ENCODE peak calls at places on chromosome 6, in five cellular contexts. Y, O, T, R and C are unnamed samples.

GRCh38 chr6:11460001-11460668 is 77.4 kb upstream of the TMEM170B start:
- DNase-seq in Y (no peak), O (no peak), T (no peak), R (peak; percentile 46), C (no peak)

GRCh38 chr6:17836298-17836697 is 129.6 kb upstream of the NUP153 start:
- DNase-seq in Y (no peak), O (no peak), T (no peak), R (peak; percentile 33), C (no peak)

GRCh38 chr6:26065952-26066380 is 21.3 kb upstream of the HFE start:
- DNase-seq in Y (peak; percentile 92), O (peak; percentile 79), T (no peak), R (peak; percentile 72), C (peak; percentile 85)

GRCh38 chr6:170049641-170050491 is 241.0 kb downstream of the DLL1 start:
- DNase-seq in Y (no peak), O (no peak), T (no peak), R (peak; percentile 8), C (peak; percentile 39)

GRCh38 chr6:11236351-11236750 is 3.9 kb upstream of the NEDD9 start:
- DNase-seq in Y (peak; percentile 51), O (no peak), T (no peak), R (no peak), C (no peak)

GRCh38 chr6:42224222-42225042 is 6.8 kb upstream of the MRPS10 start:
- DNase-seq in Y (peak; percentile 83), O (peak; percentile 79), T (no peak), R (peak; percentile 94), C (no peak)

GRCh38 chr6:90401933-90402830 is 105.5 kb upstream of the BACH2 start:
- DNase-seq in Y (no peak), O (no peak), T (no peak), R (no peak), C (no peak)

GRCh38 chr6:24910331-24910849 is 25.4 kb downstream of the RIPOR2 start:
- DNase-seq in Y (no peak), O (no peak), T (no peak), R (peak; percentile 16), C (no peak)

GRCh38 chr6:158487495-158487894 is 72.4 kb upstream of the TMEM181 start:
- DNase-seq in Y (no peak), O (no peak), T (no peak), R (no peak), C (no peak)